ENCODE peak calls at places on chromosomes 11 and 22, in five cellular contexts. T is activated effector memory CD4-positive, alpha-beta T cell treated with Interleukin-2 at 50 U/mL for 16 hours; L is LoVo; E is EH; Z is right atrium auricular region. U is an unnamed sample.

GRCh38 chr22:41913842-41914534 is 886 bp downstream of the SHISA8 start:
- DNase-seq in T (no peak), L (no peak), E (no peak), Z (no peak), U (no peak)

GRCh38 chr11:2708757-2709281 is 9.0 kb upstream of the KCNQ1OT1 start:
- DNase-seq in T (no peak), L (no peak), E (peak), Z (no peak), U (no peak)

GRCh38 chr11:824292-824880 is 3.3 kb upstream of the CRACR2B start:
- DNase-seq in T (no peak), L (no peak), E (no peak), Z (no peak), U (no peak)

GRCh38 chr11:132158091-132158490 is 787.7 kb downstream of the NTM start:
- DNase-seq in T (no peak), L (peak), E (peak), Z (no peak), U (no peak)

GRCh38 chr22:31692186-31692886 is 30.3 kb upstream of the PISD start:
- DNase-seq in T (no peak), L (no peak), E (peak), Z (no peak), U (no peak)

GRCh38 chr11:108871152-108871551 is 206.3 kb downstream of the DDX10 start:
- DNase-seq in T (no peak), L (no peak), E (peak), Z (no peak), U (no peak)

GRCh38 chr22:46063861-46064235 is 86.5 kb upstream of the PPARA start:
- DNase-seq in T (no peak), L (peak), E (no peak), Z (no peak), U (no peak)

GRCh38 chr22:35921777-35922176 is 106.8 kb downstream of the RBFOX2 start:
- DNase-seq in T (no peak), L (peak), E (peak), Z (peak), U (no peak)

GRCh38 chr11:46369458-46370152 is 11.9 kb upstream of the MDK start:
- DNase-seq in T (no peak), L (peak), E (peak), Z (no peak), U (peak)

GRCh38 chr11:75996523-75997272 is 181.7 kb downstream of the UVRAG start:
- DNase-seq in T (no peak), L (no peak), E (peak), Z (no peak), U (no peak)